ENCODE peak calls at places on chromosomes 4 and X, in nine cellular contexts. H is fibroblast of mammary gland, J is neural crest cell, R is kidney, B is spleen, F is testis, X is esophagus squamous epithelium, K is hepatocyte, U is AG04450. I is an unnamed sample.

GRCh38 chr4:147594107-147594506 is 23.1 kb upstream of the TMEM184C start:
- DNase-seq in U (no peak), J (no peak), X (no peak), F (no peak), R (no peak), K (no peak), B (no peak), H (no peak), I (no peak)

GRCh38 chr4:3679851-3680311 is 86.3 kb upstream of the ADRA2C start:
- DNase-seq in R (peak; percentile 84), K (no peak), J (no peak), B (peak; percentile 63), H (no peak), U (no peak), F (no peak), X (no peak), I (no peak)

GRCh38 chr4:7861440-7861881 is 78.2 kb downstream of the AFAP1 start:
- DNase-seq in H (peak; percentile 93), K (no peak), F (no peak), J (no peak), U (peak; percentile 92), B (no peak), R (no peak), X (no peak), I (no peak)

GRCh38 chr4:95155759-95156451 is 392.9 kb downstream of the UNC5C start:
- DNase-seq in U (no peak), J (no peak), B (no peak), H (peak; percentile 53), R (no peak), X (no peak), F (no peak), K (peak; percentile 54), I (no peak)

GRCh38 chr4:171896426-171896825 is 83.2 kb downstream of the GALNTL6 start:
- DNase-seq in X (no peak), F (no peak), H (no peak), B (no peak), K (no peak), R (no peak), J (no peak), U (no peak), I (no peak)

GRCh38 chr4:38967260-38968095 is 64.7 kb downstream of the TMEM156 start:
- DNase-seq in B (no peak), J (no peak), F (no peak), X (no peak), H (peak; percentile 97), R (no peak), U (peak; percentile 96), K (peak; percentile 69), I (no peak)

GRCh38 chrX:75609361-75609760 is 86.5 kb upstream of the ZDHHC15 start:
- DNase-seq in U (no peak), K (no peak), B (no peak), F (no peak), H (no peak), R (no peak), X (no peak), J (no peak), I (no peak)

GRCh38 chr4:15655223-15656037 is at the start of gene FBXL5:
- DNase-seq in K (peak; percentile 96), H (peak; percentile 76), B (peak; percentile 96), R (peak; percentile 94), F (peak; percentile 85), J (peak; percentile 69), U (peak; percentile 46), X (peak; percentile 34), I (peak; percentile 87)

GRCh38 chrX:153318811-153319210 is 2.8 kb downstream of the PNMA6F start:
- DNase-seq in U (no peak), R (no peak), X (no peak), J (no peak), H (no peak), K (no peak), F (no peak), B (no peak), I (no peak)

GRCh38 chr4:957581-958313 is 15.6 kb downstream of the DGKQ start:
- DNase-seq in U (no peak), R (peak; percentile 73), B (peak; percentile 74), J (no peak), K (no peak), F (no peak), H (no peak), X (no peak), I (no peak)

GRCh38 chr4:75968084-75968483 is 22.7 kb downstream of the SDAD1 start:
- DNase-seq in J (no peak), H (no peak), F (no peak), U (no peak), R (no peak), B (no peak), K (no peak), X (no peak), I (no peak)

GRCh38 chrX:17032351-17032750 is 85.9 kb downstream of the REPS2 start:
- DNase-seq in R (no peak), J (no peak), H (peak; percentile 88), X (no peak), U (no peak), K (no peak), B (no peak), F (no peak), I (no peak)

GRCh38 chr4:3685081-3685645 is 81.0 kb upstream of the ADRA2C start:
- DNase-seq in U (no peak), B (no peak), X (no peak), K (no peak), H (no peak), F (no peak), R (peak; percentile 35), J (no peak), I (no peak)

GRCh38 chr4:173827707-173828106 is 297.7 kb upstream of the HAND2 start:
- DNase-seq in J (no peak), U (no peak), F (no peak), H (peak; percentile 10), K (no peak), B (no peak), R (no peak), X (no peak), I (no peak)
- TF ChIP-seq CTCF in J (no peak), U (no peak), F (no peak), H (peak; percentile 24), K (no peak), B (peak; percentile 7), R (no peak), X (no peak), I (no peak)

GRCh38 chrX:97290199-97290598 is 406.5 kb downstream of the RPA4 start:
- DNase-seq in K (no peak), B (no peak), X (no peak), R (no peak), H (no peak), U (no peak), J (no peak), F (no peak), I (no peak)

GRCh38 chrX:97294016-97294415 is 410.3 kb downstream of the RPA4 start:
- DNase-seq in H (no peak), J (no peak), R (no peak), K (no peak), U (no peak), B (no peak), X (no peak), F (no peak), I (no peak)

DNA sequence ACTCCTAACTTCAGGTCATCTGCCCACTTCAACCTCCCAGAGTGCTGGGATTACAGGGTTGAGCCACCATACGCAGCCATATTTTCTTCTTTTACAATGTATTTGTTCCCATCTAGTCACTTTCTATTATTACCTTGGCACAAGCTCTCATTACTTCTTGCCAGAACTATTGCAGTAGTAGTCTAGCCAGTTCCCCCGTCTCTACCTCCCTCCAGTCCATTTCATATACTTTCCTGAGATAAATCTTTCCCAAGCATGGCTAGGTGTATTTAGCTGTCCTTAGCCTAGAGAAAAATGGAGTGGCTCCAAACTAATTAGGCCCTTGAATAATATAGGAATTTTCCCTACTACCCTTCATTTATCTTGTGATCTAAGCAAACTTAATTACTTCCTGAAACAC is 412.2 kb downstream of the RPA4 start:
- DNase-seq in F (no peak), R (no peak), K (no peak), H (no peak), U (no peak), B (no peak), X (no peak), J (no peak), I (no peak)
- TF ChIP-seq CTCF in F (no peak), R (no peak), K (no peak), H (no peak), U (no peak), B (no peak), X (no peak), J (no peak), I (no peak)

DNA sequence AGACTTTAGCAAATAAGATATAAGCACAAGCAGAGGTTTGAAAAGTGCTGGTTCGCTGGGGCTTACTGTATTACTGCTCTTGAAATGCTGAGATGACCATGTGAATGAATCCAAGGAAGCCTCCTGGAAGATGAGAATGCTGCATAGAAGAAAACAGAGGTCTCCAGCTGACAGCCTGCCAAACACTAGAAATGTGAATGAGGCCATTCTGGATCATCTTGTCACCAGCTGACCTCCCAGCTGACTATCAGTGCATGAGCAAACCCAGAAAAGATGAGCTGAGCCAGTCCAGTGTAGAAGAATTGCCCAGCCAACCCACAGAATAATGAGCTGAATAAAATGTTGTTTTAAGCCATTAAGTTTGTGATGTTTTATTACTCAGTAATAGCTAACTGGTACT is 49.1 kb upstream of the DYNLT3 start:
- DNase-seq in H (peak; percentile 11), U (no peak), J (no peak), X (no peak), R (no peak), K (no peak), F (no peak), B (no peak), I (no peak)
- TF ChIP-seq CTCF in H (no peak), U (no peak), J (no peak), X (no peak), R (no peak), K (no peak), F (no peak), B (no peak), I (no peak)

DNA sequence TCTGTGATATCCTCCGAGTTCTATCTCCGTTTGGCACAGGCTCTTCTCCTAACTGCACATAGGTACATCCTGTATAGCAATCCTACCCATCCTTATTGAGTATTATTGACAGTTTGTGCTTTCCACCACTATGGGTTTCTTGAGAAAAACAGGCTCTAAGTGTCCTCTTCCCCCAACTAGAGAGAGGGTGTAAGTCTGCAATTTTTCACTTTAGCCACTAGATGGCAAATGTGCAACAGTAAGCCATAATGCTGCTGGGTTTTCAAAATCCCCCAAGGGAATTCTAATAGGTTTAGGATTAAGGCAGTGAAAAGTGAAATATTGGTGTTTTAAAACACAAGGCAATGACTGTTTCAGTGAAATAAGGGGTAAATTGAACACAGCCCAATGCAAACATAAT is 239.1 kb upstream of the HTR2C start:
- DNase-seq in J (no peak), K (peak; percentile 59), H (peak; percentile 63), R (no peak), F (no peak), U (no peak), X (no peak), B (no peak), I (no peak)
- TF ChIP-seq CTCF in J (peak; percentile 84), K (peak; percentile 75), H (peak; percentile 83), R (peak; percentile 43), F (no peak), U (peak; percentile 49), X (no peak), B (peak; percentile 20), I (peak; percentile 74)

DNA sequence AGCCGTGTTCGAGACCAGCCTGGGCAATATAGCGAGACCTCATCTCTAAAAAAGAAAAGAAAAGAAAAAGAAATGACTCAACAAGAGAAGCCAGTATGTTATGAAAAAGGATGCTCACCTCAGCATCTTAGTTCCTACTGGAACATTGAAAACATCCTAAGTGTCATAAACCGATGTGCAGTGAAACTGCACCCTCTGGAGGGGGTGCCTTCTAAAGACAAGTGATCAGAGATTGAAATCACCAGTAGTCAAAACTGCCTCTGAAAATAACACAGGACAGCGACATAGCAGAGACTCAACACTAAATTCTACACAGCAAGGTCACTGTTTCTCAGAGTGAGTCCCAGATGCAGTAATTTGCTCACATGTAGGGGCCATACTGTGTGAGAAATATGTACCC is 28.0 kb upstream of the ATP6AP2 start:
- DNase-seq in U (no peak), F (no peak), J (no peak), X (no peak), R (no peak), H (peak; percentile 8), K (no peak), B (no peak), I (no peak)
- TF ChIP-seq CTCF in U (peak; percentile 39), F (no peak), J (peak; percentile 39), X (no peak), R (no peak), H (peak; percentile 18), K (peak; percentile 34), B (no peak), I (no peak)